ENCODE peak calls at places on chromosome 6, in six cellular contexts. Y is CD8-positive, alpha-beta T cell; N is lower lobe of right lung; O is stomach; R is MM.1S; Z is CD4-positive, alpha-beta T cell. P is an unnamed sample.

GRCh38 chr6:155483858-155484257 is 28.2 kb upstream of the NOX3 start:
- DNase-seq in Z (no peak), N (no peak), O (no peak), Y (no peak), R (no peak), P (no peak)

GRCh38 chr6:100379386-100379785 is 85.3 kb downstream of the SIM1 start:
- DNase-seq in R (no peak), N (no peak), Z (no peak), Y (no peak), O (no peak), P (no peak)

GRCh38 chr6:87180105-87180504 is 24.7 kb downstream of the ZNF292 start:
- DNase-seq in Z (no peak), Y (no peak), N (no peak), R (no peak), O (no peak), P (no peak)

GRCh38 chr6:12570461-12571030 is 146.0 kb upstream of the PHACTR1 start:
- DNase-seq in Y (no peak), O (no peak), Z (no peak), N (no peak), R (no peak), P (no peak)

GRCh38 chr6:42846505-42846904 is 32.9 kb upstream of the RPL7L1 start:
- DNase-seq in N (no peak), Y (no peak), O (no peak), Z (no peak), R (no peak), P (no peak)

GRCh38 chr6:89997456-89998445 is 103.5 kb downstream of the GJA10 start:
- DNase-seq in N (no peak), Z (no peak), Y (no peak), O (no peak), R (no peak), P (no peak)

GRCh38 chr6:108904731-108905130 is 56.5 kb downstream of the ARMC2 start:
- DNase-seq in Z (no peak), N (no peak), R (peak; percentile 99), Y (no peak), O (no peak), P (peak; percentile 36)

GRCh38 chr6:45415315-45415714 is 37.6 kb upstream of the SUPT3H start:
- DNase-seq in Y (no peak), O (no peak), N (no peak), R (no peak), Z (no peak), P (no peak)

GRCh38 chr6:19538086-19538485 is 299.1 kb upstream of the ID4 start:
- DNase-seq in O (peak; percentile 80), R (peak; percentile 62), Y (no peak), Z (no peak), N (peak; percentile 60), P (no peak)

GRCh38 chr6:159461998-159462397 is 231.0 kb downstream of the SOD2 start:
- DNase-seq in Y (no peak), N (no peak), Z (no peak), O (no peak), R (peak; percentile 23), P (peak; percentile 44)

GRCh38 chr6:159645659-159646058 is 47.4 kb downstream of the SOD2 start:
- DNase-seq in R (no peak), Z (no peak), Y (no peak), O (no peak), N (no peak), P (no peak)

GRCh38 chr6:105087571-105088211 is 92.1 kb downstream of the POPDC3 start:
- DNase-seq in R (peak; percentile 58), N (no peak), Y (no peak), O (peak; percentile 40), Z (no peak), P (peak; percentile 56)

GRCh38 chr6:32087574-32088486 is 21.3 kb downstream of the TNXB start:
- DNase-seq in Z (peak; percentile 76), Y (peak; percentile 43), R (peak; percentile 49), N (peak; percentile 88), O (peak; percentile 93), P (peak; percentile 85)

GRCh38 chr6:89792881-89793280 is 26.7 kb downstream of the MDN1 start:
- DNase-seq in O (no peak), Z (no peak), N (no peak), R (peak; percentile 30), Y (no peak), P (peak; percentile 43)

GRCh38 chr6:164057876-164058275 is 643.4 kb downstream of the QKI start:
- DNase-seq in Z (no peak), N (no peak), Y (no peak), O (no peak), R (no peak), P (no peak)

GRCh38 chr6:14706378-14706929 is 539.4 kb upstream of the JARID2 start:
- DNase-seq in R (no peak), N (peak; percentile 48), Z (no peak), O (no peak), Y (no peak), P (no peak)

GRCh38 chr6:51021171-51021570 is 202.5 kb downstream of the TFAP2B start:
- DNase-seq in R (no peak), N (no peak), Z (no peak), O (no peak), Y (no peak), P (no peak)

GRCh38 chr6:56652994-56653393 is 10.3 kb upstream of the DST start:
- DNase-seq in Z (no peak), Y (no peak), O (no peak), N (no peak), R (no peak), P (no peak)

GRCh38 chr6:106620931-106621672 is 8.2 kb downstream of the RTN4IP1 start:
- DNase-seq in Y (no peak), R (no peak), O (no peak), Z (no peak), N (no peak), P (no peak)

GRCh38 chr6:92687278-92687677 is 732.1 kb downstream of the EPHA7 start:
- DNase-seq in O (no peak), Y (no peak), Z (no peak), N (no peak), R (peak; percentile 12), P (no peak)

GRCh38 chr6:139376604-139377218 is 2.3 kb upstream of the CITED2 start:
- DNase-seq in R (no peak), O (peak; percentile 82), N (no peak), Z (no peak), Y (no peak), P (no peak)

GRCh38 chr6:19865178-19865577 is 28.0 kb downstream of the ID4 start:
- DNase-seq in R (no peak), N (no peak), O (no peak), Z (no peak), Y (no peak), P (no peak)

GRCh38 chr6:28211840-28212509 is 13.1 kb upstream of the ZSCAN9 start:
- DNase-seq in Z (no peak), O (no peak), N (no peak), R (no peak), Y (no peak), P (no peak)

GRCh38 chr6:28213213-28213523 is 11.9 kb upstream of the ZSCAN9 start:
- DNase-seq in Z (no peak), R (no peak), Y (no peak), O (no peak), N (no peak), P (no peak)

GRCh38 chr6:28215425-28215824 is 9.7 kb upstream of the ZSCAN9 start:
- DNase-seq in N (no peak), O (no peak), Z (no peak), R (no peak), Y (no peak), P (no peak)

GRCh38 chr6:28209753-28210535 is 15.1 kb upstream of the ZSCAN9 start:
- DNase-seq in N (no peak), R (no peak), Z (no peak), O (no peak), Y (no peak), P (no peak)

GRCh38 chr6:28212510-28213212 is 12.4 kb upstream of the ZSCAN9 start:
- DNase-seq in O (no peak), Z (no peak), N (no peak), Y (no peak), R (peak; percentile 78), P (peak; percentile 73)
- TF ChIP-seq CTCF in O (no peak), Z (no peak), N (no peak), Y (no peak), R (peak; percentile 32), P (peak; percentile 39)

GRCh38 chr6:85390775-85391174 is 59.1 kb upstream of the NT5E start:
- DNase-seq in R (no peak), O (no peak), Y (no peak), Z (no peak), N (no peak), P (no peak)
- TF ChIP-seq CTCF in R (no peak), O (no peak), Y (no peak), Z (no peak), N (no peak), P (no peak)

DNA sequence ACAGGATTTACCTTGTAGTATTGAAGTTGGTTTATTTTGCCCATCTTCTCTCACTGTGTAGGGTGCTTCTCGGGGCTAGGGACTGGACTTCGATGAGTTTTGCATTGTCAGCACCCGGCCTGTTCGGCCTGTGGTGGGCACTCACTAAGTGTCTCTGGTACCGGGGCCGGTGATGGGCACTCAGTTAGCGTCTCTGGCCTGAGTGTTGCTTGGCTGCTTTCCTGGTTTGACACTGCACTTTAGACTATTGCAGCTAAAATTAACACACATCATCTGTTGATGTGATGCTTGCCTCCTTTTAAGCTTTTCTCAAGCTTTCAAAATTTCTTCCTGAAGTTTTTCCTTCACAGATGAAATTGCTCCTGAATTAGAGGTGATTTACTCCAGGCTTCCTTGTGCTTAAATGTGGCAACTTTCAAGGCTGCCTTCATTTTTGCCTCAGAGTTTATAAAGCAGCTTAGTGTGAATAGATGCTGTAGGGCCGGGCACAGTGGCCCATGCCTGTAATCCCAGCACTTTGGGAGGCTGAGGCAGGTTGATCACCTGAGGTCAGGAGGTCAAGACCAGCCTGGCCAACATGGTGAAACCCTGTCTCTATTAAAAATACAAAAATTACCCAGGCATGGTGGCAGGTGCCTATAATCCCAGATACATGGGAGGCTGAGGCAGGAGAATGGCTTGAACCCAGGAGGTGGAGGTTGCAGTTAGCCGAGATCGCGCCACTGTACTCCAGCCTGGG is 41.7 kb upstream of the TULP4 start:
- DNase-seq in Y (no peak), O (no peak), R (no peak), Z (no peak), N (no peak), P (no peak)
- TF ChIP-seq CTCF in Y (no peak), O (no peak), R (no peak), Z (no peak), N (no peak), P (no peak)

GRCh38 chr6:4125933-4126864 is 9.2 kb downstream of the ECI2 start:
- DNase-seq in R (no peak), O (no peak), Y (no peak), Z (no peak), N (no peak), P (no peak)
- TF ChIP-seq CTCF in R (no peak), O (no peak), Y (no peak), Z (no peak), N (no peak), P (no peak)

GRCh38 chr6:39362487-39362865 is 40.0 kb upstream of the KCNK16 start:
- DNase-seq in Y (no peak), Z (no peak), R (peak; percentile 11), N (no peak), O (no peak), P (no peak)
- TF ChIP-seq CTCF in Y (no peak), Z (no peak), R (no peak), N (no peak), O (no peak), P (peak; percentile 11)

P was measured in GM13977.